ENCODE peak calls at places on chromosome 22, in five cellular contexts. D is K562, O is prostate gland, F is endothelial cell of umbilical vein, Z is spleen. W is an unnamed sample.
A peak's percentile ranks its signal among the peaks of the same experiment; 100 is the strongest.

GRCh38 chr22:49295851-49296560 is 531.7 kb downstream of the BRD1 start:
- DNase-seq in D (no peak), O (no peak), F (no peak), Z (peak; percentile 50), W (no peak)

GRCh38 chr22:27224485-27225364 is 567.3 kb downstream of the MIAT start:
- DNase-seq in D (no peak), O (no peak), F (no peak), Z (no peak), W (no peak)

GRCh38 chr22:49372530-49373288 is 455.0 kb downstream of the BRD1 start:
- DNase-seq in D (peak; percentile 64), O (peak; percentile 1), F (no peak), Z (peak; percentile 69), W (no peak)

GRCh38 chr22:49370841-49371301 is 456.8 kb downstream of the BRD1 start:
- DNase-seq in D (no peak), O (no peak), F (no peak), Z (peak; percentile 54), W (no peak)

GRCh38 chr22:50303848-50304527 is 3.5 kb downstream of the PLXNB2 start:
- DNase-seq in D (peak; percentile 41), O (peak; percentile 52), F (no peak), Z (no peak), W (peak; percentile 51)

GRCh38 chr22:45456811-45457210 is 43.3 kb downstream of the RIBC2 start:
- DNase-seq in D (no peak), O (no peak), F (no peak), Z (no peak), W (no peak)

GRCh38 chr22:24359452-24360120 is 67.8 kb upstream of the ADORA2A start:
- DNase-seq in D (no peak), O (no peak), F (peak; percentile 91), Z (no peak), W (no peak)

GRCh38 chr22:34068011-34068410 is 147.7 kb upstream of the LARGE1 start:
- DNase-seq in D (no peak), O (no peak), F (no peak), Z (no peak), W (no peak)

GRCh38 chr22:31583861-31584485 is 78.0 kb downstream of the PISD start:
- DNase-seq in D (no peak), O (no peak), F (peak; percentile 45), Z (no peak), W (no peak)

GRCh38 chr22:49525776-49526535 is 301.7 kb downstream of the BRD1 start:
- DNase-seq in D (no peak), O (no peak), F (no peak), Z (peak; percentile 78), W (no peak)

GRCh38 chr22:29912605-29913398 is 29.8 kb downstream of the MTMR3 start:
- DNase-seq in D (no peak), O (no peak), F (no peak), Z (no peak), W (no peak)

GRCh38 chr22:17969732-17970131 is 54.6 kb downstream of the MICAL3 start:
- DNase-seq in D (no peak), O (no peak), F (peak; percentile 52), Z (peak; percentile 54), W (no peak)

GRCh38 chr22:29799217-29799680 is 32.1 kb downstream of the UQCR10 start:
- DNase-seq in D (peak; percentile 72), O (peak; percentile 96), F (peak; percentile 88), Z (peak; percentile 90), W (no peak)

GRCh38 chr22:42887523-42888507 is 30.7 kb upstream of the ARFGAP3 start:
- DNase-seq in D (no peak), O (no peak), F (no peak), Z (no peak), W (no peak)

GRCh38 chr22:21009638-21010425 is 5.1 kb upstream of the P2RX6 start:
- DNase-seq in D (peak; percentile 85), O (peak; percentile 16), F (peak; percentile 51), Z (no peak), W (no peak)

GRCh38 chr22:29574762-29575450 is 6.0 kb downstream of the NIPSNAP1 start:
- DNase-seq in D (no peak), O (no peak), F (no peak), Z (no peak), W (no peak)

GRCh38 chr22:49930596-49931412 is 12.4 kb downstream of the CRELD2 start:
- DNase-seq in D (no peak), O (peak; percentile 93), F (peak; percentile 96), Z (no peak), W (no peak)

GRCh38 chr22:50186789-50187523 is 1.2 kb downstream of the TRABD start:
- DNase-seq in D (no peak), O (no peak), F (no peak), Z (peak; percentile 88), W (no peak)

GRCh38 chr22:35457729-35458546 is 58.0 kb downstream of the MCM5 start:
- DNase-seq in D (no peak), O (no peak), F (no peak), Z (no peak), W (no peak)

GRCh38 chr22:27879923-27880322 is 39.1 kb downstream of the PITPNB start:
- DNase-seq in D (peak; percentile 46), O (no peak), F (peak; percentile 57), Z (no peak), W (no peak)

GRCh38 chr22:27842994-27843431 is 41.5 kb upstream of the MN1 start:
- DNase-seq in D (no peak), O (no peak), F (no peak), Z (no peak), W (no peak)

GRCh38 chr22:38203090-38203810 is 1.5 kb downstream of the MAFF start:
- DNase-seq in D (peak; percentile 30), O (peak; percentile 78), F (peak; percentile 54), Z (peak; percentile 89), W (no peak)

GRCh38 chr22:38201371-38201717 is 450 bp upstream of the MAFF start:
- DNase-seq in D (no peak), O (no peak), F (no peak), Z (no peak), W (no peak)

GRCh38 chr22:38202437-38203089 is 769 bp downstream of the MAFF start:
- DNase-seq in D (no peak), O (peak; percentile 93), F (peak; percentile 90), Z (peak; percentile 93), W (no peak)

GRCh38 chr22:38199826-38200559 is 1.8 kb upstream of the MAFF start:
- DNase-seq in D (no peak), O (no peak), F (no peak), Z (no peak), W (no peak)

DNA sequence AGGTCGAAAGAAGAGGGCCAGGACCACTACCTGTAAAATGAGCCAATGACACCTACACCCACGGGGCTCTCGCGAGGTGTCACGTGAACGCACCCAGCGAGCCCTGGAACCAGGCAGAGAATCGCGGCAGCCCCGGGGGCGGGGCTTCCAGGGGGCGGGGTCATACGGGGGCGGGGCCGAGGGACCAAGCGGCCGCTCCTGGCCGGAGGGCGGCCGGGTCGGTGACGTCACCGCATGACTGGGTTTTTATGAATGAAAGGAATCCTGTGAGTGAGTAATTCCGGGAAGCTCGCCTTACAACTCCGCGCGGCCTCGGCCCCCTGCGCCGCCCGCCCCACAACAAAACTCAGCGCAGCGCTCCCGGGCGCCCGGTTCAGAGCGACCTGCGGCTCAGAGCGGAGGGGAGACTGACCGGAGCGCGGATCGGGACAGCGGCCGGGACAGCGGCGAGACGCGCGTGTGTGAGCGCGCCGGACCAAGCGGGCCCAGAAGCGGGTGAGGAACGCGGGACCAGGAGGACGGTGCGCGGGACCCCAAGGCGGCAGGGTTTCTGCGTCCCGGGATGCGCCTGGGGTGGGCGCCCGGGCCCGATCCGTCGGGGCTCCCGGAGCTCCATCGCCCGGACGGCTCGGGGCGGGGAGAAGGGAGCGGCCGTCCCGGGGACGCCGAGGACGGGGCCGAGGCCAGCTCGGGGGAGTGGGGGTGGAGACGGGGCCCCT is at the start of gene MAFF:
- DNase-seq in D (peak; percentile 89), O (peak; percentile 98), F (peak; percentile 97), Z (peak; percentile 97), W (peak; percentile 89)
- TF ChIP-seq POLR2A in D (peak; percentile 79), O (peak; percentile 98), F (peak; percentile 93), Z (no peak), W (peak; percentile 29)

GRCh38 chr22:38187413-38188212 is 6.0 kb upstream of the PLA2G6 start:
- DNase-seq in D (no peak), O (peak; percentile 94), F (peak; percentile 75), Z (no peak), W (no peak)
- TF ChIP-seq POLR2AphosphoS5 in D (no peak), O (peak; percentile 95), F (no peak), Z (no peak), W (no peak)

DNA sequence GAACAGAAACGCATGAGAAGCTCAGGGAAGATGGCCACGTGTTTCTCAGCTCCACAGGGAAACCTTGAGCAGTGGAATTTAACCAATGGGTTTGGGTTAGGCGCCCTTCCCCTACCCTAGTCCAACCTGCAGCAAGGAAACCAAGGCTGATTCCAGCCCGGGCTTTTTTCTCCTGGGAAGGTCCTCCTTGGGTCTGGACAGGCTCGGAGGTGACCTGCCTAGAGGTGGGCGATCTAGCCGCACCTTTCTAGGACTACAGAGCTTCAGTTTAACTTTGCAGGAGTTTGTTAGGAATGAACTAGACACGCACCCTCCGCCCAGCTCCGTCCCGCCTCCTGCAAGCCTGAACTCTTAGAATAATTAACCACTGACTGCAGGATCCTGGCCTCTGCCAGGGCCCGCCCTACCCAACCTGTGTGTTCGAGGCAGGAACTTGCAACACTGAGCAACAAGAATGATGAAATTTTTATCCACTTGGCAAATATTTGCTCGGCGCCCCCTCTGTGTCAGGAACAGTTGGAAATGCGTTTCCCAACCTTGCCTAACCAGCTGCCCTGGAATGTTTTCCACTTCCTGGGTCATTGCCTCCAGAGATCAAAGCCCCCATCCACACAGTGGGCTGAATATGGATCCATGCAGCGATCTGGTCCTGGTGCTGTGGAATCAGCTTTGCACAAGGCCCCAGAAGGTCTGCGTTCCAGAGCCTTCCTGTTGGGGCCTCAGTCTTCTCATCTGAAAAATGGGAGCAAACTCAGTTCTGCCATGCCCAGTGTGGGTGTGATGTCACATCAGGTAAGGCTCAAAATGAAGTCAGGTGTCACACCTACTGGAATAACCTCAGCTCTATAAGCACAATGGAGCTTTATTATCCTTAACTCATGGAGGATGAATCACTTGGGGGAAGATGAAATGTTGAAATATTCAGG is 13.3 kb downstream of the MPST start:
- DNase-seq in D (no peak), O (peak; percentile 76), F (no peak), Z (no peak), W (no peak)
- TF ChIP-seq POLR2A in D (no peak), O (no peak), F (no peak), Z (no peak), W (no peak)

GRCh38 chr22:47152236-47152635 is 389.8 kb downstream of the TBC1D22A start:
- DNase-seq in D (no peak), O (no peak), F (no peak), Z (no peak), W (no peak)
- TF ChIP-seq POLR2AphosphoS5 in D (no peak), O (no peak), F (no peak), Z (no peak), W (no peak)